ENCODE peak calls at places on chromosomes 4 and X, in five cellular contexts. J is heart right ventricle, O is mammary epithelial cell, Z is sigmoid colon, T is cardiac fibroblast. B is an unnamed sample.

GRCh38 chrX:150770623-150771022 is 77.4 kb downstream of the MTMR1 start:
- DNase-seq in J (no peak), O (no peak), Z (no peak), T (no peak), B (no peak)

GRCh38 chr4:151744614-151745013 is 16.2 kb downstream of the GATB start:
- DNase-seq in J (no peak), O (peak), Z (no peak), T (peak), B (peak)

GRCh38 chr4:153241295-153241694 is 37.1 kb downstream of the TRIM2 start:
- DNase-seq in J (no peak), O (no peak), Z (no peak), T (no peak), B (no peak)

GRCh38 chr4:121822796-121823504 is 733 bp downstream of the CCNA2 start:
- DNase-seq in J (no peak), O (peak), Z (peak), T (peak), B (peak)

GRCh38 chr4:137694138-137694537 is 161.8 kb upstream of the PCDH18 start:
- DNase-seq in J (no peak), O (no peak), Z (no peak), T (peak), B (no peak)

GRCh38 chr4:153748378-153748777 is 11.4 kb downstream of the RNF175 start:
- DNase-seq in J (no peak), O (peak), Z (no peak), T (peak), B (peak)

GRCh38 chrX:86806786-86807185 is 658.5 kb downstream of the DACH2 start:
- DNase-seq in J (no peak), O (peak), Z (no peak), T (peak), B (peak)

GRCh38 chr4:2731907-2732314 is 24.2 kb downstream of the TNIP2 start:
- DNase-seq in J (no peak), O (no peak), Z (peak), T (no peak), B (no peak)

GRCh38 chrX:124605518-124605917 is 259.2 kb downstream of the SH2D1A start:
- DNase-seq in J (no peak), O (no peak), Z (no peak), T (no peak), B (peak)

GRCh38 chr4:148831945-148832344 is 389.7 kb upstream of the NR3C2 start:
- DNase-seq in J (no peak), O (peak), Z (no peak), T (peak), B (peak)

GRCh38 chr4:128854433-128854832 is 44.9 kb downstream of the JADE1 start:
- DNase-seq in J (no peak), O (no peak), Z (no peak), T (peak), B (no peak)

GRCh38 chrX:103687073-103687695 is 685 bp upstream of the MORF4L2 start:
- DNase-seq in J (peak), O (no peak), Z (peak), T (no peak), B (peak)

GRCh38 chr4:151296227-151296626 is 19.3 kb downstream of the PRSS48 start:
- DNase-seq in J (no peak), O (no peak), Z (no peak), T (no peak), B (no peak)

GRCh38 chr4:18103876-18104275 is 82.3 kb upstream of the LCORL start:
- DNase-seq in J (no peak), O (no peak), Z (no peak), T (no peak), B (no peak)

GRCh38 chr4:41746440-41747229 is 1.9 kb downstream of the PHOX2B start:
- DNase-seq in J (no peak), O (no peak), Z (no peak), T (no peak), B (no peak)

GRCh38 chrX:102185967-102186720 is 29.0 kb upstream of the TCP11X1 start:
- DNase-seq in J (no peak), O (no peak), Z (no peak), T (no peak), B (no peak)

GRCh38 chr4:38025665-38026064 is 65.5 kb downstream of the PTTG2 start:
- DNase-seq in J (no peak), O (no peak), Z (no peak), T (no peak), B (no peak)

GRCh38 chrX:10199212-10199611 is 42.4 kb downstream of the CLCN4 start:
- DNase-seq in J (no peak), O (no peak), Z (peak), T (peak), B (peak)

GRCh38 chr4:142512161-142512560 is 333.9 kb downstream of the INPP4B start:
- DNase-seq in J (no peak), O (peak), Z (no peak), T (peak), B (peak)

GRCh38 chr4:163598489-163598888 is 104.0 kb downstream of the TMA16 start:
- DNase-seq in J (no peak), O (no peak), Z (no peak), T (no peak), B (no peak)

GRCh38 chr4:163600731-163601130 is 106.2 kb downstream of the TMA16 start:
- DNase-seq in J (no peak), O (no peak), Z (no peak), T (no peak), B (no peak)

GRCh38 chr4:163603246-163603645 is 108.8 kb downstream of the TMA16 start:
- DNase-seq in J (no peak), O (no peak), Z (no peak), T (no peak), B (no peak)

GRCh38 chr4:163595590-163595989 is 101.1 kb downstream of the TMA16 start:
- DNase-seq in J (no peak), O (no peak), Z (no peak), T (no peak), B (peak)

DNA sequence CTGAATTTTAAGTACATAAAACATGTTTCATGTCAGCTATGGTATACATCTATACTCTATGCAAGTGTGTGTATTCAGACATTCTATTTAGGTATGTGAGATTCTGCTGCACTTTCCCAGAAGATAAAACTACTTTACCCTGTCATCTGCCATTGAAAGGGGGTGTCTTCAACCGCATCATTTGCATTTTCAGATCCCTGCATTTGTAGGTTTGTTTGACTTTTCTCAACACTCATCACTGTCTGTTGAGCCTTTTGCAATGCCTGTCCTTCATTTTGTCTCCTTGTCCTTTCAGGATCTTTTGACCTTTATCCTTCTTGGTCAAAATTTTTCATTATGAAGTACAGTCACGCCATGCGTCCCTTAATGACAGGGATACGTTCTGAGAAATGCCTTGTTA is 103.5 kb downstream of the TMA16 start:
- DNase-seq in J (no peak), O (no peak), Z (no peak), T (no peak), B (no peak)
- H3K4me3 ChIP-seq in J (no peak), O (no peak), Z (no peak), T (no peak), B (no peak)

GRCh38 chr4:13599159-13599558 is 28.4 kb downstream of the BOD1L1 start:
- DNase-seq in J (no peak), O (no peak), Z (no peak), T (no peak), B (no peak)
- TF ChIP-seq CTCF in J (no peak), O (peak), Z (no peak), T (peak), B (peak)

DNA sequence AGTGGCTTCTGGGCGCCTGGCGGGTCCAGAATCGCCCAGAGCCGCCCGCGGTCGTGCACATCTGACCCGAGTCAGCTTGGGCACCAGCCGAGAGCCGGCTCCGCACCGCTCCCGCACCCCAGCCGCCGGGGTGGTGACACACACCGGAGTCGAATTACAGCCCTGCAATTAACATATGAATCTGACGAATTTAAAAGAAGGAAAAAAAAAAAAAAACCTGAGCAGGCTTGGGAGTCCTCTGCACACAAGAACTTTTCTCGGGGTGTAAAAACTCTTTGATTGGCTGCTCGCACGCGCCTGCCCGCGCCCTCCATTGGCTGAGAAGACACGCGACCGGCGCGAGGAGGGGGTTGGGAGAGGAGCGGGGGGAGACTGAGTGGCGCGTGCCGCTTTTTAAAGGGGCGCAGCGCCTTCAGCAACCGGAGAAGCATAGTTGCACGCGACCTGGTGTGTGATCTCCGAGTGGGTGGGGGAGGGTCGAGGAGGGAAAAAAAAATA is at the start of gene ATOH1:
- DNase-seq in J (peak), O (peak), Z (no peak), T (no peak), B (peak)
- H3K4me3 ChIP-seq in J (peak), O (peak), Z (no peak), T (no peak), B (no peak)

GRCh38 chrX:11724122-11725017 is 33.7 kb upstream of the MSL3 start:
- DNase-seq in J (no peak), O (peak), Z (no peak), T (peak), B (peak)
- TF ChIP-seq CTCF in J (peak), O (peak), Z (peak), T (peak), B (peak)

GRCh38 chr4:183118585-183118984 is 19.5 kb downstream of the WWC2 start:
- DNase-seq in J (no peak), O (peak), Z (no peak), T (peak), B (peak)

DNA sequence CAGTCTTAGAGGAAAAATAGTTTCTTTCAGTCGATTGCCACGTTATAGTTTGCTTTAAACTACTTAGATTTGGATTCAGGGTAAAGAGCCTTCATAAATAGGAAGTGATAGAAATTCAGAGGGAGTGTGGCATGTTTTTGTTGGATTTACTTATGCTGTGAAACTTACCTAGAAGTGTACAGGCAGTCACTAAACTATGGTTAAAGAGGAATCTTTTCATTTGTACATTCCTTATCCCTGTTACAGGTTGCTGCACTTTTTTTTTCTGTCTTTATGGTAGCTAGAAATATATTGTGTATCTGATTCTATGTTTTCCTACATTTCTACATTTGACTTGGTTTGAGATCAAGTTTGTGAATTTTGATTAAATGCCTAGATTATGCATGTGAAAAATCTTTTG is 19.1 kb downstream of the WWC2 start:
- DNase-seq in J (no peak), O (no peak), Z (no peak), T (peak), B (no peak)
- H3K4me3 ChIP-seq in J (no peak), O (no peak), Z (no peak), T (no peak), B (no peak)

DNA sequence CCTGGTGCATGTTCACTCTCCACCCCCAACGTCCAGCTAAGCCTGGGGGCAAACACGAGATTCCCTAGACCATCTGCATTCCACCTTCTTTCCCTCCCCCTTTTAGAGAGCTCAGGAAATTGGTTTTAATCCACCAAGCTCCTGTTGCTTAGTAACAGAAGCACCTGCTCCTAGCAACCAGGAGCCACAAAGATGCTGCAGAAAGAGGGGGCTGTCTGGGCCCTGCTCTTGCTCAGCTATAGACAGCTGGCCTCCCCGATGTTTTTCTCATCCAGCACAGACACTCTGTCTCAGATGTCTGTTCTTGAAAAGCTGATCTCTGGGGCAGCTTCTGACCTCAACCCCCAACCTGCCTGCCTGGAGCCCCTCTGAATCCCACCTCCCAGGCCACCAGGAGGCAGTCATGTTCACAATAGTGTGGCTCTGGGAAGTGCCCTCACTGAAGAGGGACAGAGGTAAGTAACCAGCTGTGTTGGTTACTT is 71.5 kb downstream of the SLC16A2 start:
- DNase-seq in J (no peak), O (no peak), Z (no peak), T (no peak), B (no peak)
- TF ChIP-seq CTCF in J (no peak), O (no peak), Z (no peak), T (peak), B (no peak)

DNA sequence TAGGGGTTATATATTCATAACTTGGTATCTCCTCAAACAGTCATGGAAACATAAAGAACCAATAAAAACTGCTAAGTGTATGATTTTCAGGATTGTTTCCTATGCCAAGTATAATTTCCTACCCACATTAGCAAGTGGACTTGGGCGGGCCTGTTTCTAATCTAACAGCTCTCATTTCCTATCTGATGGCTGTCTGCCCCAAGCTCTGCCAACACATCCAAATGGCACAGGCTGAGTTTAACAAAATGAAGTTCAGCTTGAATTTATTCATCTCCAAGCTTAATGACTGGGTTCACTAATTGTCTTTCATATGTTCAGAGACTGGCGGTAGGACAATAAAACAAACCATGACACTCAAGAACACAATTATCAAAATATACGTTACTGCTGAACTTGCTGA is 55.5 kb upstream of the S100G start:
- DNase-seq in J (no peak), O (no peak), Z (no peak), T (no peak), B (no peak)
- H3K4me3 ChIP-seq in J (no peak), O (no peak), Z (no peak), T (no peak), B (no peak)

GRCh38 chr4:89056292-89056952 is 563 bp downstream of the FAM13A start:
- DNase-seq in J (no peak), O (no peak), Z (no peak), T (no peak), B (no peak)
- TF ChIP-seq CTCF in J (no peak), O (no peak), Z (no peak), T (no peak), B (no peak)

DNA sequence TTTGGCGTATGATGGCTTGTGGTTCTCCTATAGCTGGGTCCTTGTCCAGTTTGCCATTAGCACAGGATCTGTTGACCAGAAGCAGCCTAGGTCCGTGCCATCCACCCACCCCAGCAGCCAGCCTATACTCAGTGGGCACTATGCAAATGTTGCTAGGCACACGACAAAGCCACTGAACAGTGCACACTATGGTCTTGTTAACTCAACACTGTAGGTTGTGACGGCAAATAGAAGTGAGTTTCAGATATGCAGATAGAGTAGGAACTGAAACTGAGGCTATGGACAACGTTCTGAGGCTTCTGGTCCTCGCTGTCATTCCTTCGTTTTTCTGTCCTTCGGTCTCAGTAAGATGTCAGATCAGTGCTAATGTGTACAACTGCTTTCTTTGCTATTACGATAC is 541.3 kb upstream of the TENM3 start:
- DNase-seq in J (no peak), O (no peak), Z (no peak), T (no peak), B (no peak)
- H3K4me3 ChIP-seq in J (no peak), O (no peak), Z (no peak), T (no peak), B (no peak)

B was measured in bronchial epithelial cell.